ENCODE peak calls at places on chromosome 17, in five cellular contexts. E is upper lobe of right lung, L is fibroblast of pulmonary artery, N is PC-3, G is Panc1. D is an unnamed sample.

GRCh38 chr17:37541880-37542675 is 52.4 kb downstream of the DUSP14 start:
- DNase-seq in N (no peak), L (peak), E (no peak), G (no peak), D (peak)

GRCh38 chr17:31900877-31901276 is 631 bp downstream of the UTP6 start:
- DNase-seq in N (peak), L (peak), E (no peak), G (no peak), D (no peak)

GRCh38 chr17:348692-349425 is 3.7 kb downstream of the RPH3AL start:
- DNase-seq in N (no peak), L (no peak), E (peak), G (no peak), D (no peak)

GRCh38 chr17:55117063-55117611 is 147.6 kb upstream of the HLF start:
- DNase-seq in G (no peak), N (no peak), L (peak), E (no peak), D (no peak)

GRCh38 chr17:43878260-43879082 is 28.9 kb downstream of the MPP2 start:
- DNase-seq in N (peak), L (peak), G (peak), E (peak), D (peak)

GRCh38 chr17:83179378-83179777 is 100.0 kb downstream of the METRNL start:
- DNase-seq in N (no peak), L (no peak), E (no peak), G (no peak), D (no peak)

GRCh38 chr17:64343833-64344637 is 46.6 kb downstream of the PECAM1 start:
- DNase-seq in L (peak), N (peak), E (peak), G (no peak), D (peak)

GRCh38 chr17:65362826-65363225 is 198.6 kb downstream of the AXIN2 start:
- DNase-seq in G (no peak), N (peak), E (no peak), L (no peak), D (no peak)

GRCh38 chr17:59634632-59635561 is 15.2 kb downstream of the CLTC start:
- DNase-seq in G (no peak), L (peak), E (no peak), N (peak), D (no peak)

GRCh38 chr17:69547230-69547629 is 132.7 kb downstream of the MAP2K6 start:
- DNase-seq in N (no peak), L (no peak), G (no peak), E (no peak), D (no peak)

GRCh38 chr17:8757189-8757588 is 1.2 kb downstream of the SPDYE4 start:
- DNase-seq in L (no peak), E (no peak), G (no peak), N (no peak), D (no peak)

GRCh38 chr17:39730095-39730921 is at the start of gene MIEN1:
- DNase-seq in E (peak), N (peak), G (no peak), L (peak), D (peak)

GRCh38 chr17:64455993-64456885 is 7.3 kb downstream of the MILR1 start:
- DNase-seq in N (no peak), E (no peak), G (no peak), L (no peak), D (no peak)

GRCh38 chr17:19364699-19365498 is 2.4 kb upstream of the B9D1 start:
- DNase-seq in G (no peak), N (no peak), E (peak), L (no peak), D (no peak)

GRCh38 chr17:11644265-11645212 is 46.3 kb downstream of the DNAH9 start:
- DNase-seq in G (peak), E (peak), L (peak), N (peak), D (peak)

GRCh38 chr17:57574040-57574513 is 171.0 kb downstream of the CCDC182 start:
- DNase-seq in G (no peak), N (peak), E (no peak), L (peak), D (peak)

GRCh38 chr17:27504188-27504995 is 48.1 kb downstream of the KSR1 start:
- DNase-seq in G (no peak), L (peak), E (no peak), N (no peak), D (no peak)

GRCh38 chr17:61583242-61583641 is 7.8 kb downstream of the NACA2 start:
- DNase-seq in N (peak), E (no peak), L (peak), G (no peak), D (peak)
- TF ChIP-seq CTCF in N (peak), E (peak), L (peak), G (peak), D (peak)

GRCh38 chr17:35795871-35796265 is 427 bp upstream of the MMP28 start:
- DNase-seq in E (no peak), L (no peak), N (no peak), G (no peak), D (no peak)

GRCh38 chr17:35790826-35791225 is 4.6 kb downstream of the MMP28 start:
- DNase-seq in L (no peak), G (no peak), N (peak), E (no peak), D (no peak)

GRCh38 chr17:35791681-35792350 is 3.6 kb downstream of the MMP28 start:
- DNase-seq in G (no peak), L (no peak), E (no peak), N (no peak), D (no peak)

GRCh38 chr17:35795007-35795870 is at the start of gene MMP28:
- DNase-seq in N (peak), E (peak), G (no peak), L (no peak), D (no peak)

GRCh38 chr17:35793257-35793656 is 2.2 kb downstream of the MMP28 start:
- DNase-seq in G (no peak), E (no peak), N (no peak), L (no peak), D (no peak)
- H3K4me3 ChIP-seq in G (no peak), E (peak), N (no peak), L (no peak), D (no peak)

GRCh38 chr17:75773808-75774470 is 8.9 kb upstream of the GALK1 start:
- DNase-seq in E (peak), G (no peak), L (no peak), N (no peak), D (no peak)
- TF ChIP-seq CTCF in E (no peak), G (no peak), L (no peak), N (peak), D (no peak)

GRCh38 chr17:35046245-35046644 is 17.3 kb downstream of the RFFL start:
- DNase-seq in L (no peak), N (no peak), E (no peak), G (no peak), D (no peak)
- H3K4me3 ChIP-seq in L (peak), N (no peak), E (no peak), G (no peak), D (peak)

D was measured in astrocyte of the spinal cord.